ENCODE peak calls at places on chromosomes 11 and 22, in nine cellular contexts. O is uterus, G is GM23338, D is SK-N-SH, T is cardiac fibroblast, Y is lower lobe of right lung, V is AG04450, R is tibial nerve, B is lower leg skin. H is an unnamed sample.

GRCh38 chr11:85772700-85773099 is 38.2 kb downstream of the SYTL2 start:
- DNase-seq in B (no peak), Y (no peak), G (peak), T (no peak), R (no peak), O (no peak), V (peak), D (no peak), H (no peak)

GRCh38 chr11:20310596-20311394 is 52.7 kb upstream of the HTATIP2 start:
- DNase-seq in R (no peak), Y (no peak), D (no peak), O (no peak), B (no peak), V (no peak), G (no peak), T (no peak), H (no peak)

GRCh38 chr11:14119357-14119756 is 156.8 kb downstream of the SPON1 start:
- DNase-seq in O (no peak), B (no peak), D (no peak), Y (no peak), G (no peak), V (no peak), R (no peak), T (no peak), H (no peak)

GRCh38 chr11:2922635-2923034 is 6.6 kb downstream of the PHLDA2 start:
- DNase-seq in D (no peak), G (no peak), Y (no peak), V (no peak), B (no peak), O (no peak), R (no peak), T (no peak), H (no peak)

GRCh38 chr11:18766015-18766414 is 25.6 kb downstream of the PTPN5 start:
- DNase-seq in G (no peak), R (no peak), Y (no peak), T (no peak), B (no peak), D (no peak), O (no peak), V (no peak), H (no peak)

GRCh38 chr11:128509990-128510389 is 77.4 kb downstream of the ETS1 start:
- DNase-seq in V (no peak), O (no peak), D (no peak), B (no peak), R (no peak), G (no peak), T (peak), Y (no peak), H (no peak)

GRCh38 chr11:129636926-129637325 is 178.7 kb upstream of the TMEM45B start:
- DNase-seq in B (no peak), T (no peak), O (no peak), D (no peak), G (no peak), Y (no peak), R (no peak), V (no peak), H (no peak)

GRCh38 chr11:98099371-98099770 is 921.4 kb upstream of the CNTN5 start:
- DNase-seq in B (no peak), R (no peak), G (no peak), T (no peak), Y (no peak), D (no peak), O (no peak), V (no peak), H (no peak)

GRCh38 chr11:124725719-124726105 is 14.0 kb upstream of the NRGN start:
- DNase-seq in G (no peak), B (no peak), O (no peak), R (no peak), Y (no peak), D (no peak), V (no peak), T (peak), H (peak)

GRCh38 chr11:1486054-1486825 is at the start of gene MOB2:
- DNase-seq in O (no peak), B (no peak), R (no peak), V (no peak), D (no peak), T (no peak), Y (peak), G (peak), H (peak)

GRCh38 chr11:29184939-29185890 is 831.6 kb downstream of the KCNA4 start:
- DNase-seq in B (no peak), O (no peak), V (peak), G (no peak), Y (no peak), T (peak), R (no peak), D (no peak), H (peak)

GRCh38 chr11:110435780-110436717 is 6.3 kb downstream of the FDX1 start:
- DNase-seq in B (no peak), V (no peak), G (no peak), O (no peak), T (peak), R (no peak), D (no peak), Y (no peak), H (peak)

GRCh38 chr11:20522536-20522935 is 76.9 kb upstream of the SLC6A5 start:
- DNase-seq in D (no peak), B (no peak), Y (no peak), V (no peak), R (no peak), O (no peak), T (no peak), G (peak), H (no peak)

GRCh38 chr22:19038728-19039447 is 83.3 kb downstream of the DGCR2 start:
- DNase-seq in G (peak), T (no peak), D (no peak), R (no peak), O (no peak), B (no peak), V (no peak), Y (peak), H (no peak)

GRCh38 chr11:71250512-71251158 is 1.7 kb downstream of the SHANK2 start:
- DNase-seq in D (no peak), R (no peak), O (no peak), V (no peak), T (no peak), G (peak), B (no peak), Y (no peak), H (no peak)

GRCh38 chr22:48431014-48431413 is 1396.7 kb downstream of the BRD1 start:
- DNase-seq in R (no peak), T (no peak), D (no peak), Y (no peak), V (no peak), B (no peak), O (no peak), G (no peak), H (no peak)

GRCh38 chr22:37627545-37627944 is 11.9 kb upstream of the SH3BP1 start:
- DNase-seq in Y (no peak), B (no peak), T (no peak), D (no peak), O (no peak), V (no peak), R (no peak), G (no peak), H (no peak)

GRCh38 chr11:116243975-116244374 is 528.8 kb downstream of the BUD13 start:
- DNase-seq in G (no peak), V (no peak), O (no peak), Y (no peak), D (no peak), T (no peak), R (no peak), B (no peak), H (no peak)

GRCh38 chr11:79902493-79902892 is 461.7 kb upstream of the TENM4 start:
- DNase-seq in T (peak), G (no peak), V (no peak), O (no peak), Y (no peak), R (no peak), B (no peak), D (no peak), H (no peak)

GRCh38 chr11:103257360-103257759 is 148.1 kb downstream of the DYNC2H1 start:
- DNase-seq in Y (no peak), D (peak), O (no peak), V (no peak), T (peak), R (no peak), G (peak), B (no peak), H (peak)

DNA sequence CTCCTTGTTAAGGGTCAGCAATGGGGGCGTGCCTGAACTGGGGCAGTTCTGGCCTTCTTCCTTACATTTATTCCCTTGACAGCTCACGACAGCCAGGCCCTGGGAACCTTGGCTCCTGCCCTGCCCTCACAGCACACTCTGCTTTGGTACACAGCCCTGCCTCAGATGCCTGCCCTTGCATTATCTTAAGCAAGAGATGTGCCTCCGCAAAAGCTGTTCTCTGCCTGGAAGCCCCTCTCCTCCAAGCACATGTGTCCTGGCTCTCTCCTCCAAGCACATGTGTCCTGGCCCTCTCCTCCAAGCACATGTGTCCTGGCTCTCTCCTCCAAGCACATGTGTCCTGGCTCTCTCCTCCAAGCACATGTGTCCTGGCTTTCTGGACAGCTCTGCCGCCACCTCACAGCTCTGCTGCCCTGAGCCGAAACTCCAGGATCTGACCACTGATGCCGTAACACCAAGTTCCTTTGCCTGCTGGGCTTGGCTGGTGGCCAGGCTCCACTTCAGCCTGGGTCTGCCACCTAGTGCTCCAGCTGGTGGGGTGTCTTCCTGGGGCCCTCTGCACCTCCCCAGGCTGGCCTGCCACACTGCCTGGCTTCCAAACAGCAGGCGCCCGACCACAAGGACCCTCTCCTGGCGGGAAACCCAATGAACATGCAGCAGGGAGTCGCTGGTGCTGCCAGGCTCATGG is 53.1 kb downstream of the SCUBE1 start:
- DNase-seq in O (peak), T (peak), B (peak), G (no peak), V (no peak), D (peak), Y (peak), R (peak), H (peak)
- TF ChIP-seq CTCF in O (no peak), T (no peak), B (no peak), G (no peak), V (no peak), D (no peak), Y (no peak), R (no peak), H (no peak)

GRCh38 chr11:118910309-118911112 is 15.2 kb downstream of the BCL9L start:
- DNase-seq in V (peak), O (peak), T (peak), R (peak), Y (peak), G (peak), D (no peak), B (no peak), H (peak)

GRCh38 chr11:118912742-118913410 is 12.8 kb downstream of the BCL9L start:
- DNase-seq in D (no peak), V (no peak), O (peak), Y (no peak), R (no peak), B (no peak), T (peak), G (no peak), H (no peak)

GRCh38 chr11:118909619-118910308 is 16.0 kb downstream of the BCL9L start:
- DNase-seq in O (no peak), R (no peak), B (no peak), G (peak), D (no peak), T (no peak), V (no peak), Y (no peak), H (no peak)

GRCh38 chr11:118911880-118912741 is 13.6 kb downstream of the BCL9L start:
- DNase-seq in Y (no peak), V (peak), R (peak), O (peak), D (no peak), B (peak), T (peak), G (peak), H (peak)

DNA sequence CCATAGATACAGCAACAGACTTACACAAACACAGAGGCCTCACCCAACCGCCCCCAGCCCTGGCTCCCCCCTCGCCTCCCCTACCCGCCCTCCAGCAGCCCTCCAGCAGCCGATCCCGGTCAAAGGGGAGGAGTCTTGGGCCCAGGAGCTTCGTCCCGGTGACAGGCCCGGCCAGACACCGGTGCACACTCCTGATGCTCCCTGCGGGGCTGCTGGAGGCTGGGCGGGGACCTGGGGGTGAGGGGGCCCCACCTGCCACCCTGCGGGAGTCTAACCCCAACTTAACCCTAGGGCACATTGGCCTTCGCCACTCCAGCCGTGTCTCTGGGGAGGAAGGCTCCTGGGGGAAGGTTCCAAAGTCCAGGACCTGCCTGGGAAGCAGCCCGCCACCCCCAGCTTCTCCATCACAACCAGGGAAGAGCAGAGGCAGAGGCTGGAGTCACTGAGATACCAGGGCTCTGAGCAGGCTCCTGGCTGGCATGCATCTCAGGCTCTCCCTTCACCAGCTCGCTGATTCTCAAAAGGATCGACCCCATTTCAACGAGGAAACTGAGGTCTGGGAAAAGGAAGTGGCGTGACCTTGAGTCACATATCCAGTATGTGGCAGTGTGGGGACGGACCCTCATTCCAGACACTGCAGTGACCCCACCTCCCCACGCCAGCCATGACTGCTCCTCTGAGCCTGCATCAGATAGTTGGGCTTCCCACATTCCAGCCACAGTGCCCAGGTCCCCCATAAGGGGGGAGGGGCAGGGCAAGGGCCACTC is 14.4 kb downstream of the BCL9L start:
- DNase-seq in B (no peak), R (no peak), O (peak), D (no peak), T (peak), Y (no peak), V (no peak), G (peak), H (no peak)
- H3K4me3 ChIP-seq in B (no peak), R (peak), O (peak), D (peak), T (peak), Y (peak), V (peak), G (peak), H (peak)

GRCh38 chr11:77374108-77374507 is 72.6 kb upstream of the GDPD4 start:
- DNase-seq in G (no peak), D (no peak), R (no peak), O (no peak), T (no peak), V (no peak), Y (no peak), B (no peak), H (no peak)

GRCh38 chr11:77374611-77375031 is 73.1 kb upstream of the GDPD4 start:
- DNase-seq in D (no peak), V (no peak), O (no peak), Y (no peak), T (peak), G (no peak), B (no peak), R (no peak), H (no peak)

GRCh38 chr11:77372736-77373135 is 71.2 kb upstream of the GDPD4 start:
- DNase-seq in G (no peak), T (no peak), R (no peak), O (no peak), Y (no peak), B (no peak), V (no peak), D (no peak), H (no peak)

GRCh38 chr11:77371646-77372045 is 70.2 kb upstream of the GDPD4 start:
- DNase-seq in D (no peak), T (no peak), R (no peak), Y (no peak), V (no peak), B (no peak), O (no peak), G (no peak), H (no peak)

DNA sequence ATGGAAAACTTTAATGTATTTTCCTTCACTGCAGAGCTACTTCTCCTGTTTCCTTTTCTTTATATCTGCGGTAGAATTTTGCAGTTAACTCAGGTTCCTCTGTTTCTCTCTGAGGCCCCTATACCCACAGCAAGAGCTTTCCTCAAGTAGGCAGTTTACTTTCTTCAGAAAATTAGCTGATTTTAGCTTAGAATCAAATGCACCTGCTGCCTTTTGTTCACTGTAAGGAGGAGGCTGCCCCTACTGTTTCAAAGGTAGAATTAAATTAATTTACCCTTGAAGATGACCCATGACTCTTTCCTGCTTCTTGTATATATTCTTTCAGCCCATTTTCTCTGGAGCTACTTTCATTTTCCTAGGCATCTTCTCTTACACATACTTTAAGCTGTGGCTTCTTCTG is 68.7 kb upstream of the GDPD4 start:
- DNase-seq in V (no peak), T (no peak), O (no peak), D (no peak), B (no peak), R (no peak), G (peak), Y (no peak), H (no peak)
- TF ChIP-seq CTCF in V (peak), T (no peak), O (no peak), D (peak), B (no peak), R (no peak), G (peak), Y (no peak), H (no peak)

GRCh38 chr11:69297926-69298777 is 4.2 kb downstream of the MYEOV start:
- DNase-seq in T (peak), G (no peak), Y (peak), O (peak), B (peak), V (peak), D (no peak), R (peak), H (peak)

GRCh38 chr11:69297225-69297925 is 3.4 kb downstream of the MYEOV start:
- DNase-seq in R (peak), T (peak), G (no peak), B (peak), Y (peak), O (peak), D (peak), V (peak), H (peak)

GRCh38 chr11:69299572-69299971 is 5.6 kb downstream of the MYEOV start:
- DNase-seq in B (no peak), D (no peak), G (no peak), T (no peak), V (no peak), Y (no peak), O (no peak), R (no peak), H (no peak)

GRCh38 chr11:69300124-69301032 is 6.4 kb downstream of the MYEOV start:
- DNase-seq in V (no peak), G (no peak), B (peak), R (no peak), D (no peak), T (peak), O (no peak), Y (no peak), H (no peak)

DNA sequence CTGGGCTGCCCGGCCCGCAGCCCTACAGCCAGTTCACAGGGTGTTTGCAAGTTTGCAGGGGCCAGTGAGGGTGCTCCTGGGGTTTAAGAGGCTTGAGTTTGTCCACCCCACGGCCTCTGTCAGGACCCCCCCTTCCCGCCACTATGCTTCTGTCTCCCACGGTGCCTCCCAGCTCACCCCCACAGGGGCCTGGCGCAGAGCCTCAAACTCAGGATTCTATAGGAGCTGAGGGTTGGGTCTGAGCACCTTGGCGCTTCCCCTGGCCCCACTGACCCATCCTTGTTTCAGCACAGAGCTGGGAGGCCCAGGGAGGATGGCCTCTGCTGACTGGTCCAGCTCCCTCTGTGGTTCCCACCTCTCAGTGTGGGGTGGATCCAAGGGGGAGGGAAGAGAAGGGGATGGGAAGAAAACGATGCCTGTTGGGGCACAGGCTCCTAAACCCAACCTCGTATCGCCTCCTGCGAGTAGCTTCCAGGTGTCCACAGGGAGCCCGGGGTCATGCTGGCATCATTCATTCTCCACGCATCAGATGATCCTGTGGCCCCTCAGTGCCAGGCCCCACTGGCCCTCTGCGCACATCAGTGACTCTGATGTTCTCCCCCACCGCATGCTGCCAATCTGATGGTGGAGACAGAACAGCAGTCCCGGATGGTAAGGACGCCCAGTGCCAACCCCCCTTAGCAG is 5.0 kb downstream of the MYEOV start:
- DNase-seq in R (no peak), B (no peak), O (no peak), V (no peak), G (no peak), Y (no peak), D (no peak), T (peak), H (no peak)
- H3K4me3 ChIP-seq in R (no peak), B (no peak), O (no peak), V (peak), G (no peak), Y (peak), D (peak), T (peak), H (no peak)

DNA sequence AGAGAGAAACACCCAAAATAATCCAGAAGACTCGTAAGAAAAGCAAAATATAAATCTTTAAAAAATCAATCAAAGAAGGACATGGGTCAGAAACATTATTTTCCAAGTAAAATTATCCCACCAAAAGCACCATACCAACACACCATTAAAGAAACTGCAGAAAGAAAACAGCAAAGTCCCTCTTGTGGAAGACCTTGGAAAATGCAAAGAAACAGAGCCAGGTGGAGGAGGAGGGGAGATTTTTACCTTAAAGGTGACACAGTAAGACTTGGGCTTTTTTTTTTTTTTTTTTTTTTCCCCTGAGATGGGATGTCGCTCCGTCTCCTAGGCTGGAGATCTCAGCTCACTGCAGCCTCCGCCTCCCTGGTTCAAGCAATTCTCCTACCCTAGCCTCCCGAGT is 123.8 kb downstream of the LARGE1 start:
- DNase-seq in T (no peak), R (no peak), Y (no peak), V (no peak), O (no peak), D (no peak), B (no peak), G (peak), H (no peak)
- TF ChIP-seq CTCF in T (no peak), R (no peak), Y (no peak), V (peak), O (no peak), D (no peak), B (no peak), G (peak), H (no peak)

H was measured in fibroblast of pulmonary artery.